ENCODE peak calls at places on chromosomes 4 and X, in ten cellular contexts. V is upper lobe of right lung; L is esophagus squamous epithelium; U is tibial artery; Q is naive thymus-derived CD4-positive, alpha-beta T cell; J is pancreas; A is breast epithelium; K is left lung; X is ascending aorta; H is WERI-Rb-1. Z is an unnamed sample. For H3K9me3, the result is how much of the 10 kb centered on the place peaks cover.

GRCh38 chrX:39821011-39821708 is 276.6 kb downstream of the BCOR start:
- DNase-seq in V (no peak), L (no peak), U (no peak), Q (peak), J (no peak), A (no peak), K (no peak), X (no peak), H (peak), Z (no peak)

GRCh38 chr4:129429566-129430339 is 333.8 kb downstream of the C4orf33 start:
- DNase-seq in V (no peak), L (no peak), U (no peak), Q (no peak), J (no peak), A (no peak), K (no peak), X (no peak), H (no peak), Z (no peak)

GRCh38 chrX:46260502-46260901 is 284.7 kb downstream of the ZNF674 start:
- DNase-seq in V (no peak), L (no peak), U (no peak), Q (no peak), J (no peak), A (no peak), K (no peak), X (no peak), H (no peak), Z (no peak)

GRCh38 chr4:95045429-95045828 is 287.7 kb downstream of the BMPR1B start:
- DNase-seq in V (no peak), L (no peak), U (no peak), Q (no peak), J (no peak), A (no peak), K (no peak), X (no peak), H (no peak), Z (no peak)

GRCh38 chr4:184349283-184350039 is 124.9 kb downstream of the IRF2 start:
- DNase-seq in V (no peak), L (no peak), U (no peak), Q (no peak), J (no peak), A (no peak), K (no peak), X (no peak), H (no peak), Z (no peak)

GRCh38 chrX:40106677-40107290 is 9.0 kb upstream of the BCOR start:
- DNase-seq in V (no peak), L (no peak), U (no peak), Q (no peak), J (no peak), A (no peak), K (no peak), X (no peak), H (no peak), Z (no peak)

GRCh38 chr4:13415068-13415785 is 68.9 kb downstream of the RAB28 start:
- DNase-seq in V (peak), L (no peak), U (no peak), Q (no peak), J (no peak), A (no peak), K (peak), X (no peak), H (no peak), Z (no peak)

GRCh38 chr4:151561551-151562256 is 152.7 kb downstream of the FHIP1A start:
- DNase-seq in V (no peak), L (no peak), U (no peak), Q (no peak), J (no peak), A (no peak), K (no peak), X (no peak), H (no peak), Z (no peak)

GRCh38 chr4:23006756-23007155 is 314.0 kb downstream of the GBA3 start:
- DNase-seq in V (no peak), L (no peak), U (no peak), Q (no peak), J (no peak), A (no peak), K (no peak), X (no peak), H (no peak), Z (no peak)

GRCh38 chr4:185276036-185276435 is 66.6 kb downstream of the SNX25 start:
- DNase-seq in V (no peak), L (no peak), U (no peak), Q (no peak), J (no peak), A (no peak), K (no peak), X (no peak), H (no peak), Z (no peak)

GRCh38 chr4:25702848-25703247 is 47.2 kb downstream of the SLC34A2 start:
- DNase-seq in V (no peak), L (no peak), U (peak), Q (no peak), J (no peak), A (no peak), K (no peak), X (no peak), H (no peak), Z (no peak)

GRCh38 chr4:39994356-39994755 is 16.6 kb upstream of the PDS5A start:
- DNase-seq in V (no peak), L (no peak), U (no peak), Q (no peak), J (no peak), A (no peak), K (no peak), X (no peak), H (no peak), Z (no peak)

GRCh38 chrX:12426420-12426819 is 288.1 kb downstream of the FRMPD4 start:
- DNase-seq in V (no peak), L (no peak), U (no peak), Q (no peak), J (no peak), A (no peak), K (no peak), X (no peak), H (no peak), Z (no peak)

GRCh38 chr4:11729548-11729947 is 300.9 kb upstream of the HS3ST1 start:
- DNase-seq in V (no peak), L (no peak), U (no peak), Q (no peak), J (no peak), A (no peak), K (no peak), X (no peak), H (no peak), Z (no peak)

GRCh38 chrX:39445336-39445735 is 644.1 kb downstream of the MID1IP1 start:
- DNase-seq in V (no peak), L (no peak), U (no peak), Q (no peak), J (peak), A (no peak), K (no peak), X (no peak), H (peak), Z (peak)

GRCh38 chr4:74109116-74109791 is 10.3 kb upstream of the CXCL2 start:
- DNase-seq in V (no peak), L (no peak), U (peak), Q (no peak), J (peak), A (no peak), K (peak), X (no peak), H (no peak), Z (no peak)

GRCh38 chrX:67725471-67725870 is 181.7 kb downstream of the AR start:
- DNase-seq in V (no peak), L (no peak), U (no peak), Q (no peak), J (no peak), A (no peak), K (no peak), X (no peak), H (no peak), Z (no peak)

GRCh38 chrX:9604111-9604907 is 139.5 kb downstream of the TBL1X start:
- DNase-seq in V (no peak), L (no peak), U (peak), Q (no peak), J (peak), A (no peak), K (no peak), X (no peak), H (no peak), Z (no peak)

GRCh38 chrX:8194216-8194615 is 23.1 kb upstream of the VCX2 start:
- DNase-seq in V (no peak), L (no peak), U (no peak), Q (no peak), J (no peak), A (no peak), K (no peak), X (no peak), H (no peak), Z (no peak)

GRCh38 chrX:103879339-103879738 is 47.3 kb upstream of the RAB9B start:
- DNase-seq in V (no peak), L (no peak), U (no peak), Q (no peak), J (no peak), A (no peak), K (no peak), X (no peak), H (no peak), Z (no peak)

GRCh38 chrX:40439625-40440532 is 140.9 kb upstream of the ATP6AP2 start:
- DNase-seq in V (no peak), L (no peak), U (no peak), Q (no peak), J (no peak), A (no peak), K (no peak), X (no peak), H (no peak), Z (no peak)

GRCh38 chr4:10296730-10297129 is 160.5 kb downstream of the ZNF518B start:
- DNase-seq in V (no peak), L (no peak), U (no peak), Q (no peak), J (no peak), A (peak), K (no peak), X (no peak), H (peak), Z (no peak)

GRCh38 chrX:29461039-29461438 is 754.3 kb upstream of the MAGEB2 start:
- DNase-seq in V (no peak), L (no peak), U (no peak), Q (no peak), J (no peak), A (no peak), K (no peak), X (no peak), H (no peak), Z (no peak)

DNA sequence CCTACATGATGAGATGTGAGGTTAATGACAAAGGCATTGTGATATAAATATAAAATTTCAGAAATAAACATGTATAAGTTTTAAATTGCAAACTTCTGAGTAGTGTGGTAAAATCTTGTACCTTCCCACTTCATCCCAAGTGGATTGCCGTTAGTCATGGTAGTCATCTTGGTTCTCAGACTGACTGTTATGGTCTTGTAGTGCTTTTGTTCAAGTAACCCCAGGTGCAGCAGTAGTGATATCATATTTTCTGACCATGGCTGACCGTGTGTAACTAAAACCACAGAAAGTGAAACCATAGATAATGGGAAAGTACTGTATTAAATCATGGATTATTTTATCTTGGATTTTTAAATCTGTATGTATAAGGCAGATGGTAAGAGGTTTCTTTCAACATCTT is 74.8 kb upstream of the SLIT2 start:
- DNase-seq in V (no peak), L (no peak), U (no peak), Q (no peak), J (no peak), A (no peak), K (no peak), X (no peak), H (no peak), Z (no peak)
- H3K9me3 ChIP-seq in V (under half), L (under half), U (under half), Q (under half), J (under half), A (under half), K (under half), X (under half), H (under half), Z (under half)

GRCh38 chr4:124641715-124642380 is 70.7 kb downstream of the ANKRD50 start:
- DNase-seq in V (no peak), L (no peak), U (peak), Q (no peak), J (no peak), A (no peak), K (no peak), X (no peak), H (no peak), Z (no peak)

GRCh38 chr4:124650614-124651013 is 61.9 kb downstream of the ANKRD50 start:
- DNase-seq in V (no peak), L (no peak), U (no peak), Q (no peak), J (no peak), A (no peak), K (peak), X (no peak), H (no peak), Z (no peak)

GRCh38 chr4:124642846-124643245 is 69.7 kb downstream of the ANKRD50 start:
- DNase-seq in V (no peak), L (no peak), U (no peak), Q (no peak), J (no peak), A (no peak), K (no peak), X (no peak), H (no peak), Z (no peak)

DNA sequence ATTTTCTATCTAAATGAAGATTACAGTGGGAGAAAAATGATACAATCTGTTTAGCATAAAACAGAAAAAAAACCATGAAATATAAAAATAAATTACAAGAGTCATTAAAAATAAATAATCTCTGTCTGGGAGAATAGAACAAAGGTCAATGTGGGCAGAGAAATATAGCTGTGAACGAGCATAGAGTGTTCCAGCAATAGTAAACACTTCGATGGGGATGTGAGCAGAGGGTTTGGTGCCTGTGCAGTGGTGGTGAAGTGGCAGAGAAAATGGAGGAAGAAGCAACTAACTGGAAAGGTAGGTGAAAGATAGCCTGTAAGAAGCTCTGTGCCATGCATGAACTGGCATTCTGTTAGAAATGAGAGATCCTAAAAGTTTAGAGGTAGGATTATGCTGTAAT is 64.9 kb downstream of the ANKRD50 start:
- DNase-seq in V (no peak), L (no peak), U (no peak), Q (no peak), J (no peak), A (no peak), K (no peak), X (no peak), H (no peak), Z (no peak)
- H3K9me3 ChIP-seq in V (under half), L (under half), U (under half), Q (under half), J (under half), A (under half), K (under half), X (under half), H (under half), Z (under half)

GRCh38 chrX:536616-537015 is 94.0 kb upstream of the SHOX start:
- DNase-seq in V (peak), L (no peak), U (no peak), Q (no peak), J (no peak), A (no peak), K (no peak), X (no peak), H (no peak), Z (no peak)

GRCh38 chrX:542179-542578 is 88.4 kb upstream of the SHOX start:
- DNase-seq in V (no peak), L (no peak), U (no peak), Q (no peak), J (no peak), A (no peak), K (no peak), X (no peak), H (no peak), Z (no peak)

GRCh38 chrX:538311-538710 is 92.3 kb upstream of the SHOX start:
- DNase-seq in V (peak), L (no peak), U (no peak), Q (no peak), J (no peak), A (no peak), K (no peak), X (no peak), H (no peak), Z (no peak)

GRCh38 chrX:534804-535203 is 95.8 kb upstream of the SHOX start:
- DNase-seq in V (no peak), L (no peak), U (no peak), Q (no peak), J (no peak), A (no peak), K (no peak), X (no peak), H (no peak), Z (no peak)

DNA sequence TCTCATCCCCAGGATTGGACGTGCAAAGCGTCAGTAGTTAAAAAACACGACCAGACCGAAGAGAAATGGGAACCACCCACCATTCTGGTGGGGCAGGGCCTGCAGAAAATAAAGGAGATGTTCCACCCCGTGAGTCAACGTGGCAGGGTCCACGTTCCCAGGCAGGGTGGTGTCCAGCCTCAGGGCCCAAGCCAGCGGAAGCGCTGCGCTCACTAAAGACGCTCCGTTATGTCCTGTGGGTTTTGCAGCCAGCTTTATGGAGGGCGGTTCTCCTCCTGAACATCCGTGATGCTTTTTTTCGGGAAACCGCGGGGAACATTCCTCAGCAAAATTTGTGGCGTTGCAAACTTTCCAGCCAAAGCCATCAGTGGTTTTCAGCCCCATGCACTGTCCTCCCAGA is 93.4 kb upstream of the SHOX start:
- DNase-seq in V (peak), L (no peak), U (no peak), Q (no peak), J (no peak), A (no peak), K (no peak), X (no peak), H (no peak), Z (no peak)
- H3K9me3 ChIP-seq in V (under half), L (under half), U (under half), Q (under half), J (under half), A (under half), K (under half), X (under half), H (under half), Z (under half)

GRCh38 chr4:32417113-32417704 is 1697.0 kb downstream of the PCDH7 start:
- DNase-seq in V (no peak), L (no peak), U (no peak), Q (no peak), J (no peak), A (no peak), K (no peak), X (no peak), H (no peak), Z (no peak)
- H3K9me3 ChIP-seq in V (under half), L (under half), U (under half), Q (under half), J (under half), A (under half), K (under half), X (under half), H (under half), Z (under half)